ENCODE peak calls at places on chromosome 18, in four cellular contexts. O, D, Z and K are unnamed samples.
A peak's percentile ranks its signal among the peaks of the same experiment; 100 is the strongest.

GRCh38 chr18:25235648-25236047 is 116.3 kb downstream of the ZNF521 start:
- DNase-seq in D (no peak), Z (no peak), O (no peak), K (no peak)

GRCh38 chr18:10715791-10716190 is 190.0 kb downstream of the NAPG start:
- DNase-seq in D (no peak), Z (no peak), O (no peak), K (no peak)

GRCh38 chr18:42028232-42028832 is 73.3 kb downstream of the PIK3C3 start:
- DNase-seq in D (peak; percentile 32), Z (no peak), O (no peak), K (no peak)

GRCh38 chr18:49682301-49683190 is 120.7 kb downstream of the LIPG start:
- DNase-seq in O (no peak), D (no peak), Z (no peak), K (no peak)

GRCh38 chr18:8162797-8163196 is 446.4 kb upstream of the RAB12 start:
- DNase-seq in O (no peak), Z (no peak), D (no peak), K (peak; percentile 84)

GRCh38 chr18:77068321-77068841 is 64.2 kb downstream of the MBP start:
- DNase-seq in O (no peak), Z (no peak), D (no peak), K (no peak)

GRCh38 chr18:58762781-58763171 is 91.5 kb downstream of the MALT1 start:
- DNase-seq in Z (no peak), O (no peak), D (no peak), K (no peak)

GRCh38 chr18:48326901-48327675 is 82.1 kb downstream of the ZBTB7C start:
- DNase-seq in Z (no peak), O (no peak), D (no peak), K (no peak)

GRCh38 chr18:70931942-70932814 is 643.3 kb downstream of the SOCS6 start:
- DNase-seq in O (no peak), D (no peak), Z (no peak), K (no peak)

GRCh38 chr18:58117685-58118403 is 73.8 kb downstream of the NEDD4L start:
- DNase-seq in O (peak; percentile 67), D (peak; percentile 68), Z (no peak), K (peak; percentile 13)

GRCh38 chr18:9289698-9290097 is 44.9 kb upstream of the TWSG1 start:
- DNase-seq in D (no peak), Z (no peak), O (no peak), K (no peak)

GRCh38 chr18:78721281-78721949 is 258.2 kb upstream of the SALL3 start:
- DNase-seq in Z (no peak), O (no peak), D (no peak), K (no peak)

GRCh38 chr18:78717766-78718150 is 261.9 kb upstream of the SALL3 start:
- DNase-seq in D (no peak), Z (no peak), O (no peak), K (no peak)

GRCh38 chr18:78720456-78721250 is 259.0 kb upstream of the SALL3 start:
- DNase-seq in D (no peak), O (no peak), Z (no peak), K (no peak)

GRCh38 chr18:78721986-78722385 is 257.6 kb upstream of the SALL3 start:
- DNase-seq in Z (no peak), D (no peak), O (no peak), K (no peak)

GRCh38 chr18:78719821-78720220 is 259.8 kb upstream of the SALL3 start:
- DNase-seq in Z (no peak), O (no peak), D (no peak), K (no peak)
- TF ChIP-seq POLR2AphosphoS5 in Z (no peak), O (no peak), D (no peak), K (no peak)

GRCh38 chr18:63220903-63221302 is 98.7 kb downstream of the BCL2 start:
- DNase-seq in Z (no peak), O (no peak), D (no peak), K (no peak)

GRCh38 chr18:63216911-63217311 is 102.7 kb downstream of the BCL2 start:
- DNase-seq in D (no peak), Z (no peak), O (no peak), K (no peak)

GRCh38 chr18:63216497-63216896 is 103.1 kb downstream of the BCL2 start:
- DNase-seq in D (no peak), Z (no peak), O (no peak), K (no peak)

GRCh38 chr18:63213936-63214671 is 105.5 kb downstream of the BCL2 start:
- DNase-seq in O (no peak), D (no peak), Z (no peak), K (no peak)

DNA sequence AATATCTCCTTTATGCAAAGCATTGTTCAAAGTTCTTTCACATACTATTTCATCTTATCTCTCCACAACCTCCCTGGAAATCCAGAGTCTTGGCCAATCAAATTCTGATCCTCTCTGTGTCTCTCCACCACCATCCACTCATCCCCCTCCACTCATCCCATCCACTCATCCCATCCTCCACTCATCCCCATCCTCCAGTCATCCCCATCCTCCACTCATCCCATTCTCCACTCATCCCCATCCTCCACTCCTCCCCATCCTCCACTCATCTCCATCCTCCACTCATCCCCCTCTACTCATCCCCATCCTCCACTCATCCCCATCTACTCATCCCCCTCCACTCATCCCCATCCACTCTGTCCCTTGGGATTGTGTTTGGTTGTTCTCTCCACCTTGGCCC is 101.1 kb downstream of the BCL2 start:
- DNase-seq in O (no peak), D (no peak), Z (no peak), K (no peak)
- H3K4me1 ChIP-seq in O (no peaks in the 10 kb centered on the region), D (no peaks in the 10 kb centered on the region), Z (no peaks in the 10 kb centered on the region), K (peaks cover 5% of the 10 kb centered on the region)

DNA sequence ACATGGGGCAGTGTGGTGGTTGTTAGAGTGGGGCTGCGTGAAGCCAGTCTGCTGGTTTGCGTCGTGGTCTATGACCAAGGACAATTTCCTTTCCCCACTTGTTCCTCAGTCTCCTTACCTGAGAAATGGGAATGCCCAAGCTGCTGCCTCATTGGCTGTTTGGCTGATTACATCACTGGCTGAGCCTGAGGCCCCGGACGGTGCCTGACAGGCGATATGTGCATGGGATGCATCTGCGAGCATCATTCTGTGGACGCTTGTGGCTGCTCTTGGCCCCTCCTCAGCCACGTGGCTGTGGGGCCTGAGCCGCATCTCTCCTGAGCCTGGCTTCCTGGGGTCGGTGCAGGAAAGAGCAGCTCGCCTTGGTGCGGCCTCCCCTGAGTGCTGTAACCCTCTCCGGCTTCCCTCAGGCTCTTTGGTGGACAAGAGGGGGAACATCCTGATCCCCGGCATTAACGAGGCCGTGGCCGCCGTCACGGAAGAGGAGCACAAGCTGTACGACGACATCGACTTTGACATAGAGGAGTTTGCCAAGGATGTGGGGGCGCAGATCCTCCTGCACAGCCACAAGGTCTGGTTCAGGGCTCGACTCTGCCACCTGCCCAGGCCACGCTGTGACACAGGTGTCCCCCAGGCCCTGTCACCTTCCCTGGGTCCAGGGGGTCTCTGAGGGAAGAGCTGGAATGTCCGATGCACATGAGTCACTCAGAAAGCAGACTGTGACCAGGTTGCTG is 17.2 kb downstream of the CNDP2 start:
- DNase-seq in Z (no peak), D (no peak), O (peak; percentile 21), K (no peak)
- TF ChIP-seq POLR2AphosphoS5 in Z (no peak), D (no peak), O (no peak), K (no peak)

GRCh38 chr18:63309422-63309821 is 10.1 kb downstream of the BCL2 start:
- DNase-seq in O (no peak), Z (no peak), D (no peak), K (no peak)
- H3K4me1 ChIP-seq in O (no peaks in the 10 kb centered on the region), Z (no peaks in the 10 kb centered on the region), D (no peaks in the 10 kb centered on the region), K (no peaks in the 10 kb centered on the region)

DNA sequence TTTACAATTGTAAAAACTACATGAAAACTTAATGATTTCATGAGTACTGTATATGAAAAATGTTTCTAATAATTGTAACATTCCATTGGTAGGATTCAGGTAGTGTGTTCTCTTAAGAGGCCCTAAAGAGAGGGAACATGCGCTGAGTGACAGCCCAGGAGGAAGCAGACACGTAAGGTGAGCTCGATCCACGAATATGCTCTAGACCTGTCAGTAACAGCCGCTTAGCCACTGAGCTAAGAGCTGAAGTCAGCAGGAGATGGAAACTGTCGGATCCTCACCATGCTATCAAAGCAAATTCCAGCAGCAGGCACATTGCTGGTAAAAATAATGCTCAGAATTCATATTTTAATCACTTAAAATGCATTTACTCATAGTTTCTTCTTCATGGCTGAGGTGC is 346.5 kb downstream of the TGIF1 start:
- DNase-seq in D (no peak), Z (no peak), O (no peak), K (no peak)
- TF ChIP-seq POLR2AphosphoS5 in D (no peak), Z (no peak), O (no peak), K (no peak)

GRCh38 chr18:2971741-2972552 is 41.0 kb downstream of the LPIN2 start:
- DNase-seq in D (no peak), Z (no peak), O (peak; percentile 51), K (no peak)
- H3K4me1 ChIP-seq in D (peaks cover 4% of the 10 kb centered on the region), Z (peaks cover 6% of the 10 kb centered on the region), O (peaks cover 74% of the 10 kb centered on the region), K (no peaks in the 10 kb centered on the region)

GRCh38 chr18:31102020-31102684 is at the start of gene DSC2:
- DNase-seq in Z (no peak), O (peak; percentile 61), D (peak; percentile 37), K (peak; percentile 44)
- TF ChIP-seq POLR2AphosphoS5 in Z (peak; percentile 88), O (peak; percentile 40), D (no peak), K (no peak)

DNA sequence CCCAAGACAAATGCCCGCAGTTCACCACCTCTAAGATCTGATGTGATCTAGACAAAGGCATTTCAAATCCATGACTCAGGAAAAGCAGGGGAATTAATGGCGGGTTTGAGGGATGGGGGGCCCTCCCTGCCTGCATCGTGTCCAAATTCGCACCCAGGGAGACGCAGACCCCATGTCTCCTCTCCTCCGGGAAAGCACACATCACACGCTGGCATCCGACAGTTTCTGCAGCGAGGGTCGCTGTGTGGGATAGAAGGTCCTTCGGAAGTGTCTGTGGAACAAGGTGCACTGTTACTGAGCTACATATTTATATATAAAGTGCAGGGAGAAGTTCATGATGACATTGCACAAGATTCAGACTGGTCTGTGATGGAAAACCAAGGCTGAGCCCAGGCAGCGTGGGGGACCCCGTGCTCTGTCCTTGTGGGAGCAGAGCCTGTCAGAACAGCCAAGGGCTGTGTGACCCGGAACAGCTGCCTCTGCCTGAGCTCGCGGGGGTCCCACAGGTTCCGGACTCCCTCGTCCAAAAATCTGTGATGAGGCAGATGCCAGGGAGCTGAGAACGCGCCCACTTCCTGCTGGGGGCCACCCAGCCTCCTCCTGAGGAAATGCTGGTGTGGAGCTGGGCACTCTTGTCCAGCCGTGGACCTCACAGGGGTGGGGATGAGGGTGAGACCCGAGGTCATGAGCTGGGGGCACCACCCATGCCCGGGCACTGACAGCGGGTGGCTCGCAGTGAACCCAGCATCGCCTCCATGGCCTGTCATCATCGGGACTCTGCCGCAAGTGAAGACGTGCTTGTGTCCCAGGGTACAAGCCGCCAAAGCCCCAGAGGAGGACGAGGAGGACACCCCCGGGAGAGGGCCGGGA is 82.2 kb upstream of the CTDP1 start:
- DNase-seq in O (no peak), D (no peak), Z (no peak), K (no peak)
- H3K4me1 ChIP-seq in O (no peaks in the 10 kb centered on the region), D (peaks cover 42% of the 10 kb centered on the region), Z (no peaks in the 10 kb centered on the region), K (no peaks in the 10 kb centered on the region)

DNA sequence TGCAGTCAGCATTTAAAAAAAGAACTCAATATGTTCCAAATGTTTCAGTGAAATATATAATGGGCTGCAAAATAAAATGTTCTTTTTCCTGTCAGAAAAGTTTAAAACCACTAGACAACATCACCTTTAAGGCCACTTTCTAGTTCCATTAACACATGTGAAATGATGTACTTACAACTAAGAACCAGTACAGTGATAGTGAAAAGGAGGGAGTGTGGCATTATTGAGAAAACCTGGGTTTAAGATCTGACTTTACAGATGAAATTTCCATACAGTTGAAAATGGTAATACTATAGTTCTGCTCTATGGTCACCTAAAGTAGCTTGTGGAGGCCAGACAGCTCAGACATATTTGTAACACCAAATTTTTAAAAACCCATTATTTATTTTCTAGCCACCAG is 14.7 kb downstream of the MEX3C start:
- DNase-seq in D (no peak), Z (no peak), O (no peak), K (no peak)
- TF ChIP-seq POLR2AphosphoS5 in D (no peak), Z (no peak), O (no peak), K (no peak)

GRCh38 chr18:35073186-35074105 is 32.2 kb downstream of the MAPRE2 start:
- DNase-seq in D (no peak), O (no peak), Z (no peak), K (no peak)
- H3K4me1 ChIP-seq in D (no peaks in the 10 kb centered on the region), O (no peaks in the 10 kb centered on the region), Z (no peaks in the 10 kb centered on the region), K (no peaks in the 10 kb centered on the region)